ENCODE peak calls at places on chromosome 3, in four cellular contexts. F, A, Z and S are unnamed samples.

GRCh38 chr3:123290107-123290930 is 88.6 kb downstream of the SEC22A start:
- DNase-seq in F (no peak), A (no peak), Z (no peak), S (no peak)

GRCh38 chr3:136093771-136094170 is 102.4 kb downstream of the MSL2 start:
- DNase-seq in F (no peak), A (no peak), Z (no peak), S (no peak)

GRCh38 chr3:44913868-44914468 is 39.6 kb downstream of the TGM4 start:
- DNase-seq in F (peak; percentile 43), A (peak; percentile 81), Z (peak; percentile 60), S (peak; percentile 81)

GRCh38 chr3:183211390-183211789 is 41.7 kb upstream of the B3GNT5 start:
- DNase-seq in F (no peak), A (no peak), Z (peak; percentile 79), S (no peak)

GRCh38 chr3:81531846-81532245 is 229.6 kb downstream of the GBE1 start:
- DNase-seq in F (no peak), A (no peak), Z (no peak), S (no peak)

GRCh38 chr3:50617096-50617791 is at the start of gene MAPKAPK3:
- DNase-seq in F (no peak), A (no peak), Z (peak; percentile 29), S (no peak)

GRCh38 chr3:141878812-141879211 is 2.4 kb downstream of the ATP1B3 start:
- DNase-seq in F (no peak), A (no peak), Z (no peak), S (no peak)

GRCh38 chr3:40576431-40576830 is 51.7 kb downstream of the ZNF621 start:
- DNase-seq in F (no peak), A (no peak), Z (no peak), S (no peak)

GRCh38 chr3:178494376-178494775 is 41.9 kb upstream of the KCNMB2 start:
- DNase-seq in F (no peak), A (no peak), Z (no peak), S (no peak)

GRCh38 chr3:70556056-70556455 is 243.6 kb upstream of the MDFIC2 start:
- DNase-seq in F (no peak), A (no peak), Z (no peak), S (no peak)

GRCh38 chr3:149438981-149439380 is 35.5 kb upstream of the TM4SF4 start:
- DNase-seq in F (no peak), A (no peak), Z (no peak), S (no peak)
- TF ChIP-seq NR3C1 in F (no peak), A (no peak), Z (no peak), S (no peak)

GRCh38 chr3:17806201-17806600 is 63.8 kb upstream of the TBC1D5 start:
- DNase-seq in F (no peak), A (no peak), Z (no peak), S (no peak)
- TF ChIP-seq NR3C1 in F (no peak), A (no peak), Z (no peak), S (no peak)

GRCh38 chr3:193592841-193593665 is at the start of gene OPA1:
- DNase-seq in F (peak; percentile 98), A (peak; percentile 97), Z (peak; percentile 98), S (peak; percentile 99)

GRCh38 chr3:193598202-193598601 is 5.2 kb downstream of the OPA1 start:
- DNase-seq in F (no peak), A (peak; percentile 22), Z (no peak), S (no peak)

GRCh38 chr3:193594946-193595689 is 2.1 kb downstream of the OPA1 start:
- DNase-seq in F (no peak), A (no peak), Z (no peak), S (no peak)

GRCh38 chr3:193593666-193594025 is 638 bp downstream of the OPA1 start:
- DNase-seq in F (peak; percentile 7), A (peak; percentile 34), Z (peak; percentile 7), S (no peak)

DNA sequence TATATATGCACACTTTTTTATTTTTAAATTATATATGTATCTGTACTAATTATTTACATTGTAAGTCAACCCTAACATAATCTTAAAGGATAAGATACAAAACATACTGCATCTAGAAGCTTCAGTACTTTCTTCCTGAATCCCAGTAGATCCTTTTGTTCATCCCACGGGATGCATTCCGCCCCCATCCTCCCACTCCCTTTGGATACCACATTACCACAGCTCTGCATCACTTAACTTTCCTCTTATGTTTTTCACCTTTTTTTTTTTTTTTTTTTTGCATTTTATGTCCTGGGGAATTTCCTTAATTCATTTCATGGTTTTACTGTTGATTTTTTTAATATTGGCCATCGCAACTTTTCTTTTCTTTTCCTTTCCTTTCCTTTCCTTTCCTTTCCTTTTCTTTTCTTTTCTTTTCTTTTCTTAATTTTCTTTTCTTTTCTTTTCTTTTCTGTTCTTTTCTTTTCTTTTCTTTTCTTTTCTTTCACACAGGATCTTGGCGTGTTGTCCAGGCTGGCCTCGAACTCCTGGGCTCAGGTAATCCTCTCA is 3.0 kb downstream of the OPA1 start:
- DNase-seq in F (no peak), A (no peak), Z (no peak), S (no peak)
- TF ChIP-seq NR3C1 in F (no peak), A (no peak), Z (no peak), S (no peak)

GRCh38 chr3:149342413-149343340 is 9.2 kb upstream of the TM4SF18 start:
- DNase-seq in F (no peak), A (no peak), Z (no peak), S (no peak)

GRCh38 chr3:149339931-149340309 is 6.5 kb upstream of the TM4SF18 start:
- DNase-seq in F (peak; percentile 98), A (no peak), Z (peak; percentile 77), S (peak; percentile 40)

GRCh38 chr3:149343951-149344350 is 10.5 kb upstream of the TM4SF18 start:
- DNase-seq in F (no peak), A (no peak), Z (no peak), S (no peak)

GRCh38 chr3:149336925-149337324 is 3.5 kb upstream of the TM4SF18 start:
- DNase-seq in F (no peak), A (no peak), Z (no peak), S (no peak)

GRCh38 chr3:149340310-149340933 is 7.0 kb upstream of the TM4SF18 start:
- DNase-seq in F (peak; percentile 80), A (no peak), Z (peak; percentile 38), S (no peak)
- TF ChIP-seq NR3C1 in F (no peak), A (no peak), Z (no peak), S (no peak)

DNA sequence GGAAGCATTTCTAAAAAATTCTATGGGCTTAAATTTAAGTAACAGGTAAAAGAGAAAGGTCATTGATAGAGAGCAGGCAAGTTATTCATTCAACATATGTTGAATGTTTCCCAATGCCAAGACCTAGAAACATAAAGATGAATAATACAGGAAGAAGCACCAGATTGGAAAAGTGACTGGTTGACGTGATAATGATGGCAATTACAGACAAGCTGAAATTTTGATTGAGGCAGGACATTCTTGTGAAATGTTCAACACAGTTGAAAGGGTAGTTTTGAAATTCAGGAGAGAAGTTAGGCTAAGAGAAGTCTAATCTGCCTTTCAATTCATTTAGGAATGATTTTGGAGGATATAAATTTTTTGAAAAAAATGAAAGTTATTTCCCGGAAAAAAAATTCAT is 536.3 kb upstream of the NAALADL2 start:
- DNase-seq in F (no peak), A (no peak), Z (no peak), S (no peak)
- TF ChIP-seq NR3C1 in F (no peak), A (no peak), Z (no peak), S (no peak)

DNA sequence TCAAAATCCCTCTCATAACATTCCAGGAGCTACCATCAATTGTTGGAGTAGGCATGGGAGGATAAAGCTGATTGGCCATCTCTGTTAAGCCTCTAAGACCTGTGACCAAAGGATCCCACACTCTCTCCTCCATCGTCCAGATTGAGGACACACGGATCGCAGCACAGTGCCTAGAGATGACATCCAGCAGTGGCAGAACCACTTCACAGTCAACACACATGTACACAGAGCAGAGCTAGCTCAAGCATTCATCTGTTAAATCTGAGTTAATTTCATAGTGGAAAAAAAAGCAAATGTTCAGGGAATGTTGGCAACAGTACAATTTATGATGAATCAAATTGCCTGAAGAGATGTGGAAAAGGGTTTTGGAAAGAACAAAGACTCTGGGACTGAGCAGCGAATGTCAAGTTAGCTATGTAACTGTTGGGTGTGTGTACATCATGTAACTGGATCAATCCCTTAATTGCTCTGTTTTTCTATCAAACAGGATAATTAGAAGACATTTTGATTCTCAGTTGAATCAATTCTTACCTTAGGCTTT is 108.0 kb upstream of the PLAAT1 start:
- DNase-seq in F (no peak), A (no peak), Z (no peak), S (no peak)
- TF ChIP-seq NR3C1 in F (no peak), A (no peak), Z (no peak), S (no peak)

GRCh38 chr3:30286811-30287210 is 319.6 kb upstream of the TGFBR2 start:
- DNase-seq in F (no peak), A (no peak), Z (no peak), S (no peak)
- TF ChIP-seq NR3C1 in F (no peak), A (no peak), Z (no peak), S (no peak)

DNA sequence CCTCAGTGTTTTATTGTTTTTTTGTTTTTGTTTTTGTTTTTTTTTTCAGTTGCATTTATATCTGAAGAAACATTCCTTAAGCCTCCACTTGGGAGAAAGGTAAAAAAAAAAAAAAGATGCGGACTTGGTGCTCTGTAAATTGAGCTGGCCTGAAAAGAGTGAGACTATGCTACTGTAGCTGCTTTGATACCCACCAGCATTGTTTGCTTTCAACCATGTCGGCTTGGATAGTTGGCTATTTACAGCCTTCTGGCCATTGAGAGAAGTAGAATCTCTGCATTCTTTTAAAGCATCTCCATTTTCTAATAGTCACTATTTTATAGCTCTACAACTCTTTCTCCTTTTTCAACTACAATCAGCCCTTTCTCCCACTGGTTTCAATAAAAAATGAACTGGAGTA is 149.6 kb downstream of the ZIC4 start:
- DNase-seq in F (no peak), A (no peak), Z (no peak), S (no peak)
- TF ChIP-seq NR3C1 in F (no peak), A (no peak), Z (no peak), S (no peak)

DNA sequence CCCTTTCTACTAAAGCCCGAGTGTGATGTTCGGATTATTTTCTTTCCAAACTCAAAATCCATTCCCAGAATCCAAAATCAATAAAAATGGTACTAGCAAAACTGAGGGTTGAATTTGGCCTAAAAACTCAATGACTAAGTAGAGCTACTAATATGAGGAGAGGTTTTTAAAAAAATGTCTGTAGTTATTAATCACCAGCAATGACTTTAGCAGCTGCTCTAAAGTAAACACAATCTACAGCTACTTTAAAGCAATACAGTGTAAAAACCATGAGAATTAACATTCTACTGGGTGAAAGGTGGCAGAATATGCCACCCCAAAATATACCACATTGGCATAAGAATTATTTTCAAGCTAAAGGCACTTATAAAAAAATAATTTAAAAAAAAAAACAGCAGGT is 23.5 kb downstream of the FHIT start:
- DNase-seq in F (no peak), A (no peak), Z (no peak), S (no peak)
- TF ChIP-seq NR3C1 in F (no peak), A (no peak), Z (no peak), S (no peak)

GRCh38 chr3:117191245-117191644 is 481.7 kb downstream of the TUSC7 start:
- DNase-seq in F (no peak), A (no peak), Z (no peak), S (no peak)

GRCh38 chr3:117195034-117195433 is 485.5 kb downstream of the TUSC7 start:
- DNase-seq in F (no peak), A (no peak), Z (no peak), S (no peak)

GRCh38 chr3:117192888-117193287 is 483.3 kb downstream of the TUSC7 start:
- DNase-seq in F (no peak), A (no peak), Z (no peak), S (no peak)

DNA sequence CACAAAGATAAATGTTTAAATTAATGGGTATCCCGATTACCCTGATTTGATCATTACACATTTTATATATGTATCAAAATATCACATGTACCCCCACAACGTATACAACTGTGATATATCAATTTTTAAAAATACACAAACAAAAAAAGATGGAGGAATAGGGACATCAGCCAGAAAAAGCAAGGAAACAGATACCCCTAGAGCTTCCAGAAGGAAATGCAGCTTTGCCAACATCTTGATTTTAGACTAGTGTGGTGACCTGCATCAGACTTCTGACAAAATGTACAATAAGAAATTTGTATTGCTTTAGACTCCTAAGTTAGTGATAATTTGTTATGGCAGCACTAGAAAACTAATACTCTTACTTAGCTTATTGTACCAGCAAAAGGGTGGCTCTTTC is 483.8 kb downstream of the TUSC7 start:
- DNase-seq in F (peak; percentile 11), A (no peak), Z (no peak), S (no peak)
- TF ChIP-seq NR3C1 in F (no peak), A (no peak), Z (no peak), S (no peak)